ENCODE peak calls at places on chromosomes 1 and 21, in seven cellular contexts. One of them, this sample, is unnamed.

GRCh38 chr21:36347278-36347961 is 27.4 kb downstream of the MORC3 start:
- DNase-seq in AG08396: no peak
- DNase-seq in right lobe of liver: no peak
- DNase-seq in substantia nigra: no peak
- DNase-seq in Calu3: no peak
- DNase-seq in 8988T: no peak
- DNase-seq in NB4: no peak
- DNase-seq in this sample: no peak

GRCh38 chr1:110130113-110130591 is 17.9 kb downstream of the UBL4B start:
- DNase-seq in right lobe of liver: no peak
- DNase-seq in substantia nigra: no peak
- DNase-seq in AG08396: no peak
- DNase-seq in NB4: no peak
- DNase-seq in Calu3: no peak
- DNase-seq in 8988T: no peak
- DNase-seq in this sample: peak; percentile 22

GRCh38 chr1:55428944-55429931 is 214.1 kb upstream of the USP24 start:
- DNase-seq in right lobe of liver: no peak
- DNase-seq in Calu3: peak; percentile 90
- DNase-seq in substantia nigra: no peak
- DNase-seq in 8988T: peak; percentile 39
- DNase-seq in AG08396: peak; percentile 86
- DNase-seq in NB4: no peak
- DNase-seq in this sample: peak; percentile 50

GRCh38 chr1:40383488-40384412 is 10.2 kb downstream of the SMAP2 start:
- DNase-seq in right lobe of liver: no peak
- DNase-seq in NB4: no peak
- DNase-seq in AG08396: peak; percentile 26
- DNase-seq in Calu3: peak; percentile 37
- DNase-seq in 8988T: no peak
- DNase-seq in substantia nigra: no peak
- DNase-seq in this sample: no peak

GRCh38 chr1:185096531-185096930 is 51.2 kb downstream of the RNF2 start:
- DNase-seq in right lobe of liver: no peak
- DNase-seq in 8988T: no peak
- DNase-seq in substantia nigra: no peak
- DNase-seq in Calu3: no peak
- DNase-seq in AG08396: no peak
- DNase-seq in NB4: no peak
- DNase-seq in this sample: no peak

GRCh38 chr1:13829152-13829769 is 129.3 kb downstream of the PRDM2 start:
- DNase-seq in right lobe of liver: no peak
- DNase-seq in AG08396: no peak
- DNase-seq in substantia nigra: no peak
- DNase-seq in Calu3: peak; percentile 19
- DNase-seq in 8988T: no peak
- DNase-seq in NB4: no peak
- DNase-seq in this sample: no peak

GRCh38 chr1:9905010-9905409 is 5.1 kb downstream of the CTNNBIP1 start:
- DNase-seq in NB4: peak; percentile 42
- DNase-seq in substantia nigra: no peak
- DNase-seq in 8988T: no peak
- DNase-seq in Calu3: no peak
- DNase-seq in AG08396: no peak
- DNase-seq in right lobe of liver: no peak
- DNase-seq in this sample: no peak

GRCh38 chr1:51567653-51568052 is 48.6 kb upstream of the EPS15 start:
- DNase-seq in right lobe of liver: no peak
- DNase-seq in substantia nigra: no peak
- DNase-seq in 8988T: no peak
- DNase-seq in NB4: no peak
- DNase-seq in AG08396: peak; percentile 15
- DNase-seq in Calu3: peak; percentile 23
- DNase-seq in this sample: no peak

GRCh38 chr1:98884864-98885263 is 119.8 kb downstream of the PLPPR5 start:
- DNase-seq in Calu3: no peak
- DNase-seq in NB4: no peak
- DNase-seq in right lobe of liver: no peak
- DNase-seq in substantia nigra: no peak
- DNase-seq in AG08396: no peak
- DNase-seq in 8988T: no peak
- DNase-seq in this sample: no peak

GRCh38 chr1:25381041-25381440 is 39.6 kb downstream of the RHCE start:
- DNase-seq in NB4: no peak
- DNase-seq in 8988T: no peak
- DNase-seq in substantia nigra: no peak
- DNase-seq in right lobe of liver: no peak
- DNase-seq in Calu3: no peak
- DNase-seq in AG08396: no peak
- DNase-seq in this sample: no peak

GRCh38 chr21:45528981-45529784 is 13.1 kb downstream of the SLC19A1 start:
- DNase-seq in 8988T: peak; percentile 35
- DNase-seq in substantia nigra: no peak
- DNase-seq in AG08396: no peak
- DNase-seq in NB4: no peak
- DNase-seq in right lobe of liver: peak; percentile 43
- DNase-seq in Calu3: no peak
- DNase-seq in this sample: no peak

GRCh38 chr1:204314209-204314892 is 45.4 kb downstream of the PLEKHA6 start:
- DNase-seq in NB4: no peak
- DNase-seq in 8988T: no peak
- DNase-seq in substantia nigra: no peak
- DNase-seq in AG08396: no peak
- DNase-seq in right lobe of liver: no peak
- DNase-seq in Calu3: no peak
- DNase-seq in this sample: no peak

GRCh38 chr1:39733161-39733560 is 5.5 kb upstream of the PPIE start:
- DNase-seq in Calu3: no peak
- DNase-seq in 8988T: no peak
- DNase-seq in substantia nigra: no peak
- DNase-seq in right lobe of liver: no peak
- DNase-seq in NB4: no peak
- DNase-seq in AG08396: no peak
- DNase-seq in this sample: peak; percentile 90

GRCh38 chr21:45078877-45079281 is 4.5 kb downstream of the ADARB1 start:
- DNase-seq in substantia nigra: no peak
- DNase-seq in NB4: peak; percentile 93
- DNase-seq in right lobe of liver: no peak
- DNase-seq in AG08396: no peak
- DNase-seq in Calu3: no peak
- DNase-seq in 8988T: no peak
- DNase-seq in this sample: no peak

GRCh38 chr1:156772728-156773497 is 5.6 kb downstream of the PRCC start:
- DNase-seq in AG08396: no peak
- DNase-seq in right lobe of liver: no peak
- DNase-seq in substantia nigra: no peak
- DNase-seq in Calu3: no peak
- DNase-seq in 8988T: no peak
- DNase-seq in NB4: no peak
- DNase-seq in this sample: no peak

GRCh38 chr21:46038871-46039397 is 57.4 kb downstream of the COL6A1 start:
- DNase-seq in right lobe of liver: no peak
- DNase-seq in AG08396: peak; percentile 48
- DNase-seq in Calu3: peak; percentile 59
- DNase-seq in substantia nigra: no peak
- DNase-seq in NB4: no peak
- DNase-seq in 8988T: no peak
- DNase-seq in this sample: no peak

GRCh38 chr1:12006167-12006921 is 13.0 kb upstream of the MIIP start:
- DNase-seq in Calu3: no peak
- DNase-seq in AG08396: no peak
- DNase-seq in substantia nigra: no peak
- DNase-seq in NB4: no peak
- DNase-seq in right lobe of liver: no peak
- DNase-seq in 8988T: no peak
- DNase-seq in this sample: no peak

GRCh38 chr1:57064379-57064778 is 98.6 kb upstream of the C8B start:
- DNase-seq in Calu3: no peak
- DNase-seq in right lobe of liver: no peak
- DNase-seq in NB4: no peak
- DNase-seq in substantia nigra: no peak
- DNase-seq in 8988T: no peak
- DNase-seq in AG08396: no peak
- DNase-seq in this sample: no peak

GRCh38 chr1:162302660-162303344 is 73.9 kb downstream of the SPATA46 start:
- DNase-seq in Calu3: no peak
- DNase-seq in substantia nigra: no peak
- DNase-seq in AG08396: no peak
- DNase-seq in 8988T: no peak
- DNase-seq in right lobe of liver: no peak
- DNase-seq in NB4: no peak
- DNase-seq in this sample: no peak

GRCh38 chr21:33490991-33491372 is 534 bp downstream of the DNAJC28 start:
- DNase-seq in right lobe of liver: no peak
- DNase-seq in Calu3: no peak
- DNase-seq in 8988T: no peak
- DNase-seq in AG08396: no peak
- DNase-seq in NB4: no peak
- DNase-seq in substantia nigra: no peak
- DNase-seq in this sample: no peak

GRCh38 chr1:192729500-192729899 is 79.3 kb upstream of the RGS2 start:
- DNase-seq in 8988T: no peak
- DNase-seq in right lobe of liver: no peak
- DNase-seq in NB4: no peak
- DNase-seq in substantia nigra: no peak
- DNase-seq in AG08396: no peak
- DNase-seq in Calu3: no peak
- DNase-seq in this sample: no peak

GRCh38 chr21:34612557-34612956 is 2.4 kb downstream of the RCAN1 start:
- DNase-seq in right lobe of liver: no peak
- DNase-seq in 8988T: no peak
- DNase-seq in Calu3: no peak
- DNase-seq in NB4: no peak
- DNase-seq in AG08396: no peak
- DNase-seq in substantia nigra: no peak
- DNase-seq in this sample: no peak

GRCh38 chr1:163275222-163275621 is 46.5 kb upstream of the NUF2 start:
- DNase-seq in Calu3: no peak
- DNase-seq in NB4: no peak
- DNase-seq in right lobe of liver: no peak
- DNase-seq in 8988T: no peak
- DNase-seq in substantia nigra: no peak
- DNase-seq in AG08396: no peak
- DNase-seq in this sample: no peak

This sample was measured in pancreas.